ENCODE peak calls at places on chromosomes 7 and 10, in six cellular contexts. R is cardiac fibroblast, T is ovary, X is PC-9, H is A549, L is adrenal gland. G is an unnamed sample.

GRCh38 chr7:67753891-67754290 is 757.3 kb downstream of the TYW1 start:
- DNase-seq in H (no peak), L (peak), T (no peak), R (peak), X (peak), G (no peak)

GRCh38 chr10:22570733-22571430 is 143.5 kb downstream of the PIP4K2A start:
- DNase-seq in H (no peak), L (no peak), R (no peak), X (no peak), T (no peak), G (no peak)

GRCh38 chr7:51108134-51108533 is 208.5 kb downstream of the COBL start:
- DNase-seq in H (no peak), R (no peak), T (no peak), L (no peak), X (no peak), G (no peak)

GRCh38 chr7:5773661-5774086 is 7.8 kb downstream of the RNF216 start:
- DNase-seq in R (peak), L (peak), X (peak), H (peak), T (peak), G (peak)

GRCh38 chr10:21265622-21266021 is 259.9 kb downstream of the SKIDA1 start:
- DNase-seq in T (no peak), R (peak), L (no peak), X (peak), H (peak), G (peak)

GRCh38 chr10:86188326-86188725 is 178.3 kb downstream of the GRID1 start:
- DNase-seq in H (no peak), T (no peak), R (no peak), L (no peak), X (no peak), G (no peak)

GRCh38 chr10:112461029-112461887 is 14.2 kb downstream of the VTI1A start:
- DNase-seq in H (peak), R (peak), T (no peak), X (no peak), L (no peak), G (peak)

GRCh38 chr10:73858013-73858708 is 16.2 kb downstream of the CAMK2G start:
- DNase-seq in R (no peak), H (no peak), X (no peak), T (no peak), L (no peak), G (no peak)

GRCh38 chr7:128167791-128168666 is 73.0 kb upstream of the LEP start:
- DNase-seq in R (no peak), X (no peak), H (no peak), T (no peak), L (no peak), G (no peak)

GRCh38 chr10:92965314-92965713 is 95.3 kb upstream of the CYP26C1 start:
- DNase-seq in H (peak), T (no peak), X (peak), R (peak), L (no peak), G (peak)

GRCh38 chr7:150451833-150452431 is 1.5 kb downstream of the GIMAP8 start:
- DNase-seq in L (peak), T (no peak), H (no peak), X (no peak), R (no peak), G (no peak)

GRCh38 chr10:1361411-1362105 is 305.4 kb downstream of the WDR37 start:
- DNase-seq in T (no peak), L (no peak), R (no peak), X (no peak), H (no peak), G (no peak)

GRCh38 chr10:1359599-1359955 is 303.4 kb downstream of the WDR37 start:
- DNase-seq in H (no peak), L (no peak), X (no peak), R (no peak), T (no peak), G (no peak)

GRCh38 chr10:1360581-1361164 is 304.5 kb downstream of the WDR37 start:
- DNase-seq in R (no peak), L (no peak), X (no peak), T (no peak), H (no peak), G (no peak)

GRCh38 chr10:1358860-1359598 is 302.8 kb downstream of the WDR37 start:
- DNase-seq in H (no peak), T (no peak), X (no peak), R (no peak), L (no peak), G (no peak)

DNA sequence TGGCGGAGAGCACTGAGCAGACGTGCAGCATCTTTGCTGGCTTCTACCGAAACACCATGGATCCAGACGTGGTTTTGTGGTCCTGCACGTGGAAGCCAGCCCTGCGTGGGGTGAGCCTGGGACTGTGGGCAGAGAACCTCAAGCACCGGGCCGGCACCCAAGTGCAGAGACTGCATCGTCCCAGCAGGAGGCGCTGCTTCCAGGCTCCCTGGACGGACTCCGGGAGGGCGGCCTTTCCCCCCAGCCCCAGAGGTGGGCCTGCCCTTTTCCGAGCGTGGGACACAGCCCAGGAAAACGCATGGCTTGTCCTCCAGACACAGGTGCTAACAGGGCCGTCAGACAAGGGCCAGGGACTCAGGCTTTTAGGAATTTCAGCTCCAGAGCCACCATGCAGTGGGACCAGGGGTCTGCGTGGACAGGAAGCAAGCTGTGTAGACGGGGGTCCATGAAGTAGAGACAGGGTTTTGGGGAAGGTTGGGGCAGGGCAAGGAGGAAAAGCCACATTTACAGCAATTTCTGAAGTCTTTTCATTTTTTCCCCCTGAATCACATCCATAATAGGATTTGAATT is 303.9 kb downstream of the WDR37 start:
- DNase-seq in L (no peak), T (no peak), H (no peak), R (no peak), X (no peak), G (no peak)
- TF ChIP-seq CTCF in L (no peak), T (no peak), H (peak), R (no peak), X (peak), G (no peak)

DNA sequence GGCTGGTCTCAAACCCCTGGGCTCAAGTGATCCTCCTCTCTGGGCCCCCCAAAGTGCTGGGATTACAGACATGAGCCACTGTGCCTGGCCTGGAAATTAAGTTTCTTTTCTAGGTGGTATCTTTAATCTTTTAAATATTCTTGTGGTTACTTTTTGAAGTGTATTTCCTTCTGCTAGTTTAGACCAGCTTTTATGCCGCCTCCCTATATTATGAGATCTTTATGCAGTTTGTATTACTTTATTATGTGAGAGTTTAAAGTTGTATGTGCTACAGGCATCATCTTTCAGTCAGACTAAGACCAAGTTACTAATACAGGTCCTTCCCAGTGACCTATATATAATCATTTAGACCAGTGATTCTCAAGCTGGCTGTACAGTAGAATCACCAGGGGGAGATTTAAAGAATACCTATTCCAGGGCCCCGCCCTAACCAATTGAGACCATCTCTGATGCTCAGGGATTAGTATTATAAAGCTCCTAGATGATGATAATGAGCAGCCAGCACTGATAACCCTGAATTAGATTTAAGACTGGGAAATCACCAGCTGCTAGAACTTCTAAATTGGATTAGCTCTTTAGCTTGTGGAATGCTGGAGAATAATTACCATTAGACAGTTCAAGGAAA is 11.3 kb downstream of the INPP5F start:
- DNase-seq in R (no peak), H (no peak), T (no peak), L (no peak), X (no peak), G (no peak)
- H3K4me3 ChIP-seq in R (no peak), H (no peak), T (no peak), L (no peak), X (peak), G (no peak)

GRCh38 chr7:16921151-16921550 is 39.4 kb upstream of the AGR3 start:
- DNase-seq in H (peak), T (no peak), R (no peak), X (peak), L (no peak), G (no peak)

GRCh38 chr7:16919440-16919839 is 37.7 kb upstream of the AGR3 start:
- DNase-seq in X (no peak), T (no peak), L (no peak), H (no peak), R (no peak), G (no peak)

GRCh38 chr7:16918288-16918895 is 36.6 kb upstream of the AGR3 start:
- DNase-seq in L (peak), T (no peak), R (peak), H (peak), X (peak), G (peak)

GRCh38 chr7:16923019-16923418 is 41.2 kb upstream of the AGR3 start:
- DNase-seq in H (no peak), X (peak), L (no peak), T (no peak), R (no peak), G (no peak)

DNA sequence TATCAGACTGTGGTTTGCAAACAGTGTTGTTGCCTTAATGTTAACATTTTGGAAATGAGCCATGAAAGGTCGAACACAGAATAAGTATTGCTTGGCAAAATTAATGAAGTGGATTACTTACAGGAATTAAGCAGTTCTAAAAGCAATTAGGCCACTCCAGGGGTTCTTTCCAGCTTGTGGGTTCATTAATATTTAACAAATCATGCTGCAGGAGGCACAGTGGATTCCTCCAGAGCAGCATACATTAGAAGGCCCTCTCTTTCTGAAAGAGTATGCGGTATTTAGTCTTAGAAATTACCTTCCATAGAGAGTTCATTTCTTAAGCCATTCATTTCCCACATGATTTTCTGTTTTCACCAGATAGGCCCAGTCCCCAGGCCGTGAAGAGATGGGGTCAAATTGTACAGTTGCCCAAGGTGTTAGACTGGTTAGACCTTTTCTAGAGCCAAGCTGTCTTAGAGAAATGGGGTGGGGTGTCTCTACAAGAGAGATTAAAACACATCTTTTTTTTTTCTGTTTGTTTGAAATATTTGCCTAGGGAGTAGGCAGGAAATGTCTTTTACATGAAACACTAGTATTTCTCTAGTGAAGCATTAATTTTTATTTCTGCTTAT is 40.0 kb upstream of the AGR3 start:
- DNase-seq in X (peak), H (peak), R (peak), L (no peak), T (no peak), G (peak)
- TF ChIP-seq CTCF in X (no peak), H (no peak), R (no peak), L (no peak), T (no peak), G (no peak)

DNA sequence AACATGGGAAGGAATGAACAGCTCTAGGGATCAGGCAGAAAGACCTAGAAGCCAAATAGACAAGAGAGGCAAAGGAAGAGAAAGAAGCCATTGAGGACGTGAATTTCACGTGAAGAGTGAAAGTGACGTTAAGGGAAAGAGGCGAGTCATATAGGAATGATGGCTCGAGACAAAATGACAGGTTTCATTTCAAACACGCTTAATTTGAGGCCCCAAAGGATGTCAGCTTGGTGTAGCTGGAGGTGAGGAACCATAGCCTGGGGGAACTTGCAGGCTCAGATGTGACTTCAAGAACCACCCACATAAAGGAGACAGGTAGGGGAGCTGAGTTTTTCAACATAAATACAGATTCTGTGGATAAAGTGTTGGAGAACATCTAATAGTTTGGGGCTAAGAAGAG is 84.3 kb upstream of the ATP6V0A4 start:
- DNase-seq in R (no peak), X (no peak), T (no peak), L (no peak), H (no peak), G (no peak)
- H3K4me3 ChIP-seq in R (no peak), X (no peak), T (no peak), L (no peak), H (no peak), G (no peak)

DNA sequence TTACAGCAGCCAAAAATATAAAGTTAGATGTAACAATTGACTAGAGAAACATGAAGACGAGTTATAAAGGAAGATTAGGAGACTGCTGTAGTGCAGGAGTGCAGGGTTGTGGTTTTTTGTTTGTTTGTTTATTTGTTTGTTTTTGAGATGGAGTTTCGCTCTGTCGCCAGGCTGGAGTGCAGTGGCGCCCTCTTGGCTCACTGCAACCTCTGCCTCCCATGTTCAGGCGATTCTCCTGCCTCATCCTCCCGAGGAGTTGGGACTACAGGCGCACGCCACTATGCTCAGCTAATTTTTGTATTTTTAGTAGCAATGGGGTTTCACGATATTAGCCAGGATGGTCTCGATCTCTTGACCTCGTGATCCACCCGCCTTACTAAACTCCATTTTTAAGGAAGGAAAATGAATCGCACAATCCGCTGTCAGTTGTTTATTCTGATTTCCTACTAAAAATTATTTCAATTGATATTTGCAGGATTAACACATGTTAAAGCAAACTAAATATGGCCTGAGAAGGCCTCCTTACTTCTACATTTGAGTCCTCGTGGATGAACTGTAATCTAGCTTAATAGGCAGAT is 233.3 kb downstream of the NSUN6 start:
- DNase-seq in X (no peak), T (no peak), L (no peak), H (no peak), R (no peak), G (no peak)
- TF ChIP-seq CTCF in X (no peak), T (no peak), L (no peak), H (no peak), R (no peak), G (no peak)

GRCh38 chr7:54187886-54188518 is 354.2 kb upstream of the VSTM2A start:
- DNase-seq in H (no peak), T (no peak), L (no peak), R (no peak), X (no peak), G (no peak)

GRCh38 chr7:54183055-54183454 is 359.1 kb upstream of the VSTM2A start:
- DNase-seq in H (no peak), X (no peak), R (no peak), L (no peak), T (no peak), G (no peak)

GRCh38 chr7:54189330-54189729 is 352.8 kb upstream of the VSTM2A start:
- DNase-seq in T (no peak), H (no peak), L (no peak), X (no peak), R (no peak), G (no peak)

GRCh38 chr7:54188843-54189242 is 353.3 kb upstream of the VSTM2A start:
- DNase-seq in H (no peak), R (no peak), T (no peak), X (no peak), L (no peak), G (no peak)
- H3K4me3 ChIP-seq in H (no peak), R (no peak), T (no peak), X (no peak), L (no peak), G (no peak)